ENCODE peak calls at places on chromosomes 1 and 21, in six cellular contexts. One of them, this sample, is unnamed.

GRCh38 chr1:234721476-234722266 is 111.7 kb upstream of the IRF2BP2 start:
- DNase-seq in A673: no peak
- DNase-seq in HL-60: peak; percentile 36
- DNase-seq in astrocyte of the cerebellum: peak; percentile 93
- DNase-seq in heart left ventricle: peak; percentile 67
- DNase-seq in AG09309: peak; percentile 94
- DNase-seq in this sample: peak; percentile 97

GRCh38 chr1:29245876-29246275 is 9.6 kb downstream of the PTPRU start:
- DNase-seq in A673: peak; percentile 49
- DNase-seq in astrocyte of the cerebellum: no peak
- DNase-seq in AG09309: no peak
- DNase-seq in heart left ventricle: no peak
- DNase-seq in HL-60: peak; percentile 28
- DNase-seq in this sample: peak; percentile 48

GRCh38 chr1:201495447-201496295 is 11.3 kb downstream of the CSRP1 start:
- DNase-seq in AG09309: no peak
- DNase-seq in heart left ventricle: peak; percentile 86
- DNase-seq in astrocyte of the cerebellum: no peak
- DNase-seq in HL-60: no peak
- DNase-seq in A673: no peak
- DNase-seq in this sample: peak; percentile 73

GRCh38 chr1:109528296-109528695 is 11.4 kb upstream of the GPR61 start:
- DNase-seq in HL-60: no peak
- DNase-seq in astrocyte of the cerebellum: no peak
- DNase-seq in A673: no peak
- DNase-seq in heart left ventricle: no peak
- DNase-seq in AG09309: no peak
- DNase-seq in this sample: no peak

GRCh38 chr1:200979574-200980451 is 43.7 kb downstream of the KIF21B start:
- DNase-seq in HL-60: peak; percentile 72
- DNase-seq in astrocyte of the cerebellum: no peak
- DNase-seq in AG09309: no peak
- DNase-seq in A673: peak; percentile 69
- DNase-seq in heart left ventricle: no peak
- DNase-seq in this sample: no peak

GRCh38 chr1:209673631-209674417 is 1.4 kb upstream of the G0S2 start:
- DNase-seq in astrocyte of the cerebellum: no peak
- DNase-seq in A673: no peak
- DNase-seq in heart left ventricle: no peak
- DNase-seq in AG09309: no peak
- DNase-seq in HL-60: peak; percentile 69
- DNase-seq in this sample: peak; percentile 35

GRCh38 chr1:70083519-70083918 is 121.9 kb downstream of the LRRC40 start:
- DNase-seq in heart left ventricle: no peak
- DNase-seq in HL-60: peak; percentile 61
- DNase-seq in astrocyte of the cerebellum: no peak
- DNase-seq in AG09309: no peak
- DNase-seq in A673: no peak
- DNase-seq in this sample: no peak

GRCh38 chr1:172686143-172686542 is 27.2 kb downstream of the FASLG start:
- DNase-seq in A673: no peak
- DNase-seq in astrocyte of the cerebellum: no peak
- DNase-seq in heart left ventricle: no peak
- DNase-seq in AG09309: no peak
- DNase-seq in HL-60: no peak
- DNase-seq in this sample: no peak

GRCh38 chr1:88013485-88013884 is 670.6 kb upstream of the PKN2 start:
- DNase-seq in heart left ventricle: no peak
- DNase-seq in A673: peak; percentile 52
- DNase-seq in HL-60: no peak
- DNase-seq in AG09309: no peak
- DNase-seq in astrocyte of the cerebellum: no peak
- DNase-seq in this sample: no peak

GRCh38 chr1:41811051-41811795 is 107.5 kb downstream of the HIVEP3 start:
- DNase-seq in A673: peak; percentile 21
- DNase-seq in HL-60: peak; percentile 67
- DNase-seq in heart left ventricle: no peak
- DNase-seq in astrocyte of the cerebellum: no peak
- DNase-seq in AG09309: no peak
- DNase-seq in this sample: peak; percentile 28

GRCh38 chr1:100089082-100089481 is 43.6 kb downstream of the SASS6 start:
- DNase-seq in A673: no peak
- DNase-seq in astrocyte of the cerebellum: no peak
- DNase-seq in heart left ventricle: no peak
- DNase-seq in AG09309: no peak
- DNase-seq in HL-60: no peak
- DNase-seq in this sample: no peak

GRCh38 chr1:55781944-55782482 is 566.8 kb upstream of the USP24 start:
- DNase-seq in heart left ventricle: no peak
- DNase-seq in astrocyte of the cerebellum: peak; percentile 85
- DNase-seq in HL-60: no peak
- DNase-seq in AG09309: peak; percentile 79
- DNase-seq in A673: no peak
- DNase-seq in this sample: peak; percentile 71

GRCh38 chr1:26474824-26475223 is 2.6 kb downstream of the HMGN2 start:
- DNase-seq in AG09309: no peak
- DNase-seq in heart left ventricle: no peak
- DNase-seq in A673: no peak
- DNase-seq in astrocyte of the cerebellum: no peak
- DNase-seq in HL-60: no peak
- DNase-seq in this sample: no peak

GRCh38 chr1:235160395-235160964 is 570 bp downstream of the RBM34 start:
- DNase-seq in astrocyte of the cerebellum: peak; percentile 47
- DNase-seq in A673: peak; percentile 31
- DNase-seq in HL-60: no peak
- DNase-seq in heart left ventricle: no peak
- DNase-seq in AG09309: peak; percentile 23
- DNase-seq in this sample: peak; percentile 70

GRCh38 chr1:226063362-226064167 is 1.0 kb downstream of the H3-3A start:
- DNase-seq in AG09309: no peak
- DNase-seq in astrocyte of the cerebellum: no peak
- DNase-seq in A673: peak; percentile 71
- DNase-seq in heart left ventricle: peak; percentile 37
- DNase-seq in HL-60: peak; percentile 47
- DNase-seq in this sample: peak; percentile 34

GRCh38 chr21:39696620-39697019 is 48.4 kb upstream of the IGSF5 start:
- DNase-seq in astrocyte of the cerebellum: no peak
- DNase-seq in heart left ventricle: no peak
- DNase-seq in A673: no peak
- DNase-seq in AG09309: no peak
- DNase-seq in HL-60: no peak
- DNase-seq in this sample: no peak

GRCh38 chr1:50420283-50420682 is 3.0 kb downstream of the DMRTA2 start:
- DNase-seq in AG09309: no peak
- DNase-seq in astrocyte of the cerebellum: no peak
- DNase-seq in HL-60: no peak
- DNase-seq in heart left ventricle: no peak
- DNase-seq in A673: no peak
- DNase-seq in this sample: no peak

GRCh38 chr1:86705633-86705985 is 1.2 kb downstream of the SH3GLB1 start:
- DNase-seq in astrocyte of the cerebellum: no peak
- DNase-seq in HL-60: no peak
- DNase-seq in AG09309: no peak
- DNase-seq in heart left ventricle: no peak
- DNase-seq in A673: no peak
- DNase-seq in this sample: peak; percentile 63

GRCh38 chr1:48526045-48526714 is 54.2 kb upstream of the SPATA6 start:
- DNase-seq in AG09309: peak; percentile 17
- DNase-seq in astrocyte of the cerebellum: no peak
- DNase-seq in heart left ventricle: no peak
- DNase-seq in HL-60: no peak
- DNase-seq in A673: peak; percentile 75
- DNase-seq in this sample: peak; percentile 58

GRCh38 chr1:153888518-153888917 is 34.3 kb downstream of the GATAD2B start:
- DNase-seq in HL-60: no peak
- DNase-seq in astrocyte of the cerebellum: no peak
- DNase-seq in AG09309: no peak
- DNase-seq in A673: no peak
- DNase-seq in heart left ventricle: no peak
- DNase-seq in this sample: no peak

GRCh38 chr1:94608852-94609570 is 67.5 kb upstream of the F3 start:
- DNase-seq in heart left ventricle: no peak
- DNase-seq in A673: no peak
- DNase-seq in AG09309: no peak
- DNase-seq in HL-60: no peak
- DNase-seq in astrocyte of the cerebellum: no peak
- DNase-seq in this sample: no peak

GRCh38 chr1:116128669-116129068 is 17.5 kb downstream of the MAB21L3 start:
- DNase-seq in A673: no peak
- DNase-seq in astrocyte of the cerebellum: no peak
- DNase-seq in heart left ventricle: no peak
- DNase-seq in HL-60: no peak
- DNase-seq in AG09309: no peak
- DNase-seq in this sample: no peak

GRCh38 chr1:94713472-94714141 is 106.5 kb upstream of the SLC44A3 start:
- DNase-seq in A673: no peak
- DNase-seq in heart left ventricle: peak; percentile 87
- DNase-seq in AG09309: peak; percentile 88
- DNase-seq in HL-60: peak; percentile 99
- DNase-seq in astrocyte of the cerebellum: peak; percentile 68
- DNase-seq in this sample: peak; percentile 99

GRCh38 chr1:176791911-176792310 is 328.9 kb downstream of the PAPPA2 start:
- DNase-seq in HL-60: no peak
- DNase-seq in AG09309: no peak
- DNase-seq in heart left ventricle: no peak
- DNase-seq in A673: no peak
- DNase-seq in astrocyte of the cerebellum: peak; percentile 8
- DNase-seq in this sample: peak; percentile 71

GRCh38 chr1:219422811-219423598 is 189.9 kb downstream of the ZC3H11B start:
- DNase-seq in AG09309: no peak
- DNase-seq in astrocyte of the cerebellum: peak; percentile 44
- DNase-seq in HL-60: no peak
- DNase-seq in A673: no peak
- DNase-seq in heart left ventricle: no peak
- DNase-seq in this sample: peak; percentile 9

GRCh38 chr1:211825990-211826389 is 4.6 kb downstream of the LPGAT1 start:
- DNase-seq in A673: no peak
- DNase-seq in astrocyte of the cerebellum: no peak
- DNase-seq in HL-60: no peak
- DNase-seq in AG09309: peak; percentile 44
- DNase-seq in heart left ventricle: no peak
- DNase-seq in this sample: peak; percentile 79

GRCh38 chr1:47663286-47663685 is 225.4 kb downstream of the FOXD2 start:
- DNase-seq in HL-60: no peak
- DNase-seq in AG09309: no peak
- DNase-seq in heart left ventricle: no peak
- DNase-seq in A673: no peak
- DNase-seq in astrocyte of the cerebellum: no peak
- DNase-seq in this sample: no peak

GRCh38 chr1:98181041-98181764 is 260.4 kb upstream of the DPYD start:
- DNase-seq in AG09309: no peak
- DNase-seq in HL-60: no peak
- DNase-seq in A673: no peak
- DNase-seq in heart left ventricle: no peak
- DNase-seq in astrocyte of the cerebellum: no peak
- DNase-seq in this sample: no peak

GRCh38 chr1:15090373-15090772 is 63.2 kb upstream of the TMEM51 start:
- DNase-seq in HL-60: no peak
- DNase-seq in AG09309: no peak
- DNase-seq in astrocyte of the cerebellum: no peak
- DNase-seq in heart left ventricle: peak; percentile 31
- DNase-seq in A673: no peak
- DNase-seq in this sample: no peak

DNA sequence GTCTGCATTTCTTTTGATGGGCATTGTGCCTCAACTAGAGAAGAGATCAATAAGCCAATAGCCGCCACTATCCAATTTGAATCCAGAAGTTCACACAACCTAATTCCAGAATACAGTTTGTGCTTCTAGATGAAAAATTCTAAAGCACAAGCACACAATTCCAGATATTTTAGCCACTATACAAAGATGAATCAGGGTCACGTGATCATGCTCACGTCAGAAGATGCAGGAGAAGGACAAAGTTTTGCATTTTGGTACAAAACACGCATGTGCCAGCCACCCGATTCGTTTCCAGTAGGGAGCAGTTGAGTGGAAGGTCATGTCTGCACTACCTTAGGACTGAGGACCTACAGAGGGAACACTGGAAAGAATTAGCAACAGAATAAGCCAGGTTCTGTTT is 3.6 kb downstream of the KCNJ15 start:
- DNase-seq in heart left ventricle: no peak
- DNase-seq in A673: no peak
- DNase-seq in astrocyte of the cerebellum: no peak
- DNase-seq in HL-60: no peak
- DNase-seq in AG09309: no peak
- DNase-seq in this sample: no peak
- H3K4me3 ChIP-seq in heart left ventricle: no peak overlapping the region
- H3K4me3 ChIP-seq in A673: no peak overlapping the region
- H3K4me3 ChIP-seq in astrocyte of the cerebellum: no peak overlapping the region
- H3K4me3 ChIP-seq in HL-60: no peak overlapping the region
- H3K4me3 ChIP-seq in AG09309: no peak overlapping the region
- H3K4me3 ChIP-seq in this sample: no peak overlapping the region

DNA sequence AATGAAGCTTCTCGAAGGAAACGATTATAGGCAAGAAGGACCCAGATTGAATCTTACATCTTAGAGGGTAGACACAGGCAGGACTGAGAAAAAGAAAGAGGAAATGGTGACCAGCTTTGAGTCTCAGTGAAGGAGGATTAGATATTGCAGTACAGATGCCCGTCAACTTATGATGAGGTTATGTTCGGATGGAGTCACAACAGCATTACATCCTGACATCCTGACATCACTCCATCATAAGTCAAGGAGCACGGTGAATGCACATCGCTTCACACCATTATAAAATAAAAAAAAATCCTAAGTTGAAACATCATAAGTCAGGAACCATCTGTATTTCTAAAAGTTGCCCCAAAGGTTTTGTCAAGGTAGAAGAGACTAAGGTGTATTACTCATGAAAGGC is 312.3 kb upstream of the PLXNA2 start:
- DNase-seq in astrocyte of the cerebellum: no peak
- DNase-seq in AG09309: no peak
- DNase-seq in A673: no peak
- DNase-seq in HL-60: no peak
- DNase-seq in heart left ventricle: no peak
- DNase-seq in this sample: no peak
- TF ChIP-seq CTCF in astrocyte of the cerebellum: no peak
- TF ChIP-seq CTCF in AG09309: no peak
- TF ChIP-seq CTCF in A673: no peak
- TF ChIP-seq CTCF in HL-60: no peak
- TF ChIP-seq CTCF in heart left ventricle: no peak
- TF ChIP-seq CTCF in this sample: no peak

DNA sequence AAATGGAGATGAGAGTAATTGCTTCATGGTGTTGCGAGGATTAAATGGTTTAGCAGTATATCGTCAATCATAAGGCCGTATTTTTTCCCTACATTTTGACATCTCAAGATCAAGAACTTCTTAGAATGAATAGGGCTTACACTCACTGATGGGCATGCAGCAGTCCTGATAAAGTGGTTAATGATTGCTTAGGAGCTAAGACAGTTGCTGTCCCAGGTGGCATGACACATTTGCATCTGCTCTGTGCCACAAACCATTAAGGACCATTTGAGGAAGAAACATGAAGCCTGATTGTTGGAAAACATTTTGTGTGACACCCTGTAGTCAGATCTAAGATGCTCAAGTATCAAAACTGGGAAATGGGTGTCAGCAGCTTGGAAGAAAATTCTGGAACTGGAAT is 81.0 kb upstream of the SGIP1 start:
- DNase-seq in astrocyte of the cerebellum: no peak
- DNase-seq in HL-60: no peak
- DNase-seq in heart left ventricle: no peak
- DNase-seq in A673: no peak
- DNase-seq in AG09309: no peak
- DNase-seq in this sample: no peak
- H3K4me3 ChIP-seq in astrocyte of the cerebellum: no peak overlapping the region
- H3K4me3 ChIP-seq in HL-60: no peak overlapping the region
- H3K4me3 ChIP-seq in heart left ventricle: no peak overlapping the region
- H3K4me3 ChIP-seq in A673: no peak overlapping the region
- H3K4me3 ChIP-seq in AG09309: no peak overlapping the region
- H3K4me3 ChIP-seq in this sample: no peak overlapping the region

GRCh38 chr1:8856689-8857412 is 21.6 kb downstream of the ENO1 start:
- DNase-seq in A673: no peak
- DNase-seq in HL-60: no peak
- DNase-seq in AG09309: no peak
- DNase-seq in heart left ventricle: no peak
- DNase-seq in astrocyte of the cerebellum: no peak
- DNase-seq in this sample: no peak
- TF ChIP-seq CTCF in A673: no peak
- TF ChIP-seq CTCF in HL-60: no peak
- TF ChIP-seq CTCF in AG09309: no peak
- TF ChIP-seq CTCF in heart left ventricle: no peak
- TF ChIP-seq CTCF in astrocyte of the cerebellum: no peak
- TF ChIP-seq CTCF in this sample: no peak